ENCODE peak calls at places on chromosomes 6 and 20, in ten cellular contexts. E is GM18507; K is NB4; Y is activated CD4-positive, CD25-positive, alpha-beta regulatory T cell; B is T-helper 1 cell; Z is GM20000; A is adrenal gland; T is GM03348; J is T-helper 2 cell; R is NCI-H1092 treated with DMSO at 0.1 percent for 48 hours. O is an unnamed sample.

GRCh38 chr6:79702701-79703100 is 71.6 kb downstream of the SH3BGRL2 start:
- DNase-seq in E (no peak), K (no peak), Y (no peak), B (no peak), Z (no peak), A (no peak), T (no peak), J (no peak), R (no peak), O (no peak)

GRCh38 chr6:18308070-18308735 is 43.9 kb upstream of the DEK start:
- DNase-seq in E (no peak), K (no peak), Y (no peak), B (no peak), Z (no peak), A (no peak), T (peak; percentile 62), J (no peak), R (no peak), O (no peak)

GRCh38 chr6:6333498-6333897 is 13.0 kb upstream of the F13A1 start:
- DNase-seq in E (no peak), K (peak; percentile 31), Y (no peak), B (no peak), Z (no peak), A (no peak), T (no peak), J (no peak), R (no peak), O (no peak)

GRCh38 chr6:53029761-53030160 is 34.7 kb upstream of the GSTA4 start:
- DNase-seq in E (no peak), K (no peak), Y (no peak), B (no peak), Z (no peak), A (no peak), T (no peak), J (no peak), R (no peak), O (no peak)

GRCh38 chr6:26360451-26361416 is 4.3 kb upstream of the BTN3A2 start:
- DNase-seq in E (no peak), K (no peak), Y (no peak), B (no peak), Z (peak; percentile 7), A (no peak), T (no peak), J (no peak), R (no peak), O (no peak)

GRCh38 chr6:12138377-12138776 is 126.3 kb downstream of the HIVEP1 start:
- DNase-seq in E (no peak), K (no peak), Y (no peak), B (peak; percentile 39), Z (no peak), A (no peak), T (no peak), J (no peak), R (no peak), O (peak; percentile 8)

GRCh38 chr6:72140795-72141194 is 254.4 kb downstream of the RIMS1 start:
- DNase-seq in E (no peak), K (no peak), Y (no peak), B (no peak), Z (no peak), A (no peak), T (peak; percentile 4), J (no peak), R (no peak), O (no peak)

GRCh38 chr20:8078528-8078914 is 53.5 kb upstream of the PLCB1 start:
- DNase-seq in E (no peak), K (no peak), Y (no peak), B (no peak), Z (no peak), A (no peak), T (no peak), J (no peak), R (no peak), O (no peak)

GRCh38 chr6:161242779-161243693 is 30.8 kb downstream of the AGPAT4 start:
- DNase-seq in E (no peak), K (peak; percentile 70), Y (no peak), B (no peak), Z (no peak), A (peak; percentile 85), T (peak; percentile 91), J (no peak), R (no peak), O (no peak)

GRCh38 chr6:134060491-134061106 is 8.2 kb upstream of the SLC2A12 start:
- DNase-seq in E (no peak), K (no peak), Y (no peak), B (no peak), Z (no peak), A (no peak), T (peak; percentile 85), J (no peak), R (no peak), O (no peak)

GRCh38 chr6:32436995-32437836 is 2.5 kb upstream of the HLA-DRA start:
- DNase-seq in E (peak; percentile 47), K (peak; percentile 64), Y (no peak), B (no peak), Z (peak; percentile 62), A (no peak), T (peak; percentile 45), J (no peak), R (no peak), O (no peak)

GRCh38 chr6:80445752-80446151 is 339.3 kb downstream of the BCKDHB start:
- DNase-seq in E (no peak), K (no peak), Y (no peak), B (no peak), Z (no peak), A (no peak), T (no peak), J (no peak), R (no peak), O (no peak)

GRCh38 chr20:6122111-6122872 is 538 bp downstream of the FERMT1 start:
- DNase-seq in E (no peak), K (peak; percentile 54), Y (no peak), B (no peak), Z (no peak), A (no peak), T (peak; percentile 38), J (no peak), R (no peak), O (no peak)

GRCh38 chr20:36120991-36121390 is 33.5 kb upstream of the EPB41L1 start:
- DNase-seq in E (no peak), K (no peak), Y (no peak), B (no peak), Z (no peak), A (no peak), T (no peak), J (no peak), R (no peak), O (no peak)

GRCh38 chr6:82331031-82331773 is 32.4 kb upstream of the TPBG start:
- DNase-seq in E (no peak), K (peak; percentile 7), Y (no peak), B (no peak), Z (no peak), A (no peak), T (peak; percentile 60), J (no peak), R (no peak), O (no peak)